ENCODE peak calls at places on chromosome 15, in eight cellular contexts. T is dorsolateral prefrontal cortex; N is endothelial cell of umbilical vein; J is fibroblast of lung; F is trophoblast cell; M is CD8-positive, alpha-beta memory T cell; D is ovary; E is small intestine. I is an unnamed sample.

GRCh38 chr15:39202641-39203040 is 378.2 kb upstream of the THBS1 start:
- DNase-seq in E (peak; percentile 56), F (peak; percentile 61), J (peak; percentile 29), T (no peak), M (no peak), D (no peak), N (no peak), I (no peak)

GRCh38 chr15:25903024-25903581 is 40.0 kb upstream of the ATP10A start:
- DNase-seq in N (no peak), M (no peak), F (no peak), J (peak; percentile 44), D (no peak), E (no peak), T (no peak), I (no peak)

GRCh38 chr15:95843241-95843851 is 487.2 kb upstream of the NR2F2 start:
- DNase-seq in D (no peak), M (no peak), E (no peak), F (no peak), N (no peak), T (peak; percentile 38), J (peak; percentile 43), I (no peak)

GRCh38 chr15:69039516-69040225 is 25.2 kb downstream of the NOX5 start:
- DNase-seq in T (no peak), J (no peak), F (no peak), E (no peak), D (no peak), M (no peak), N (no peak), I (peak; percentile 33)

GRCh38 chr15:51334011-51334426 is 4.4 kb downstream of the CYP19A1 start:
- DNase-seq in M (no peak), N (peak; percentile 94), E (no peak), F (no peak), D (no peak), J (no peak), T (no peak), I (no peak)

GRCh38 chr15:74045184-74045583 is 37.2 kb downstream of the GOLGA6A start:
- DNase-seq in M (no peak), E (no peak), N (no peak), F (no peak), J (no peak), D (no peak), T (no peak), I (no peak)

GRCh38 chr15:39896837-39897236 is 23.2 kb downstream of the GPR176 start:
- DNase-seq in M (no peak), D (no peak), E (no peak), T (no peak), J (peak; percentile 88), F (no peak), N (no peak), I (no peak)

GRCh38 chr15:80925597-80926059 is 64.0 kb downstream of the MESD start:
- DNase-seq in J (peak; percentile 3), M (no peak), F (no peak), D (no peak), E (no peak), T (no peak), N (no peak), I (no peak)

GRCh38 chr15:41332788-41333527 is at the start of gene NUSAP1:
- DNase-seq in T (no peak), J (no peak), M (peak; percentile 37), N (no peak), D (no peak), E (peak; percentile 42), F (no peak), I (no peak)

GRCh38 chr15:57605491-57605890 is 13.8 kb downstream of the MYZAP start:
- DNase-seq in M (no peak), E (no peak), J (no peak), T (no peak), D (no peak), F (no peak), N (no peak), I (no peak)

GRCh38 chr15:57606048-57606447 is 14.3 kb downstream of the MYZAP start:
- DNase-seq in T (no peak), M (no peak), J (no peak), D (no peak), F (no peak), E (no peak), N (no peak), I (no peak)

GRCh38 chr15:57610130-57610529 is 18.4 kb downstream of the MYZAP start:
- DNase-seq in M (no peak), T (no peak), E (peak; percentile 96), F (peak; percentile 15), J (peak; percentile 45), N (peak; percentile 94), D (peak; percentile 84), I (peak; percentile 75)

GRCh38 chr15:57606816-57607215 is 15.1 kb downstream of the MYZAP start:
- DNase-seq in N (no peak), T (no peak), M (no peak), J (no peak), F (no peak), E (no peak), D (no peak), I (no peak)

DNA sequence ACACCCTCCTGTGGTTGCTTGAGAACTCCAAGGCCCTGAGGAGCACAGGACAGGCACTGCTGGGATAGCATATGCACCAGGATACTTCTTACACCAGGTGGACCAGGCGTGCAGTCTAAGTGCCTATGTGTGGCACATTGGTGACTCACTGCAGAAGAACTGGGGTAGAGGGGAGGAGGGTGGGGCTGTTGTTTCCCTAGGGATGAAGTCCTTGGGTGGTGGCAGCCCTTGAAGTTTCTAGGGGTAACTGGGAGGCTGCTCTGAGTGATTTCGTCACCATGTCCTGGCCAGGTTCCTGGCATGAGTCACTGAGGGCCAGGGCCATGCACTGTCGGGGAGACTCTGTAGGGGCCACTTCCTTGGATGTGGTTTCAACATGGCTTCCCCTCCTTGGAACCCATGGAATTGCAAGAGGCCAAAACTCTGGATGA is 15.9 kb downstream of the MYZAP start:
- DNase-seq in N (peak; percentile 33), D (no peak), F (peak; percentile 54), J (peak; percentile 80), E (peak; percentile 98), T (no peak), M (no peak), I (no peak)
- H3K27ac ChIP-seq in N (no peak overlapping the region), D (no peak overlapping the region), F (no peak overlapping the region), J (no peak overlapping the region), E (peak overlapping the region; percentile 74), T (no peak overlapping the region), M (no peak overlapping the region), I (no peak overlapping the region)

GRCh38 chr15:88193415-88193814 is 63.1 kb downstream of the NTRK3 start:
- DNase-seq in E (no peak), T (no peak), D (no peak), F (peak; percentile 10), J (no peak), N (no peak), M (no peak), I (no peak)

GRCh38 chr15:88187195-88187594 is 69.3 kb downstream of the NTRK3 start:
- DNase-seq in E (no peak), J (no peak), M (no peak), N (no peak), T (peak; percentile 47), D (no peak), F (no peak), I (no peak)

GRCh38 chr15:88194162-88194561 is 62.4 kb downstream of the NTRK3 start:
- DNase-seq in D (no peak), T (no peak), F (no peak), N (no peak), M (no peak), E (no peak), J (no peak), I (no peak)

GRCh38 chr15:88196961-88197360 is 59.6 kb downstream of the NTRK3 start:
- DNase-seq in N (no peak), T (no peak), E (no peak), F (no peak), D (no peak), J (no peak), M (no peak), I (no peak)

DNA sequence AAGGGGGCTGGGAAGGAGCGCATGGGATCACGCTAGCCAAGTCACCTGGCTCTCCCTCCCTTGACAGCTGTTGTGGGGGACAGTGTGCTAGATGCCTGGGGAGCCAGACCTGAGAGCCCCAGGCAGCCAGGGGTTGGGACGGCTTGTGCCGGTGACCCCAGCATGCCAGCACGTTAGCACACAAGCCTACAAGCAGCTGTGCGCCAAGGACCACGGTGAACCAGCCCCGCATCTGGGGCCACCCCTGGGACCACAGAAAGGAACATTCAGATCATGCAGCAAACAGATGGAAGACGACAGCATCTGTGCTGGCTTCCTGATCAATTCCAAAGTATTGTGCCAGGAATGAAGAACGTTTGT is 64.8 kb downstream of the NTRK3 start:
- DNase-seq in E (no peak), F (no peak), M (no peak), J (no peak), T (no peak), N (no peak), D (no peak), I (no peak)
- H3K27me3 ChIP-seq in E (no peaks in the 10 kb centered on the region), F (no peaks in the 10 kb centered on the region), M (no peaks in the 10 kb centered on the region), J (no peaks in the 10 kb centered on the region), T (no peaks in the 10 kb centered on the region), N (no peaks in the 10 kb centered on the region), D (no peaks in the 10 kb centered on the region), I (no peaks in the 10 kb centered on the region)

GRCh38 chr15:89127054-89127702 is 38.9 kb downstream of the ABHD2 start:
- DNase-seq in J (no peak), N (no peak), F (no peak), M (no peak), T (no peak), D (no peak), E (no peak), I (no peak)
- H3K27ac ChIP-seq in J (no peak overlapping the region), N (no peak overlapping the region), F (no peak overlapping the region), M (no peak overlapping the region), T (peak overlapping the region; percentile 24), D (no peak overlapping the region), E (no peak overlapping the region), I (peak overlapping the region; percentile 59)

GRCh38 chr15:89377042-89377841 is 42.6 kb upstream of the POLG start:
- DNase-seq in D (no peak), M (no peak), F (no peak), J (no peak), N (no peak), E (no peak), T (no peak), I (no peak)

GRCh38 chr15:89375093-89376062 is 40.8 kb upstream of the POLG start:
- DNase-seq in E (no peak), T (no peak), F (peak; percentile 23), N (no peak), M (no peak), J (no peak), D (no peak), I (no peak)

GRCh38 chr15:89377842-89378698 is 43.4 kb upstream of the POLG start:
- DNase-seq in F (peak; percentile 99), N (no peak), D (no peak), J (no peak), E (no peak), T (no peak), M (no peak), I (no peak)

GRCh38 chr15:89374116-89375004 is 39.7 kb upstream of the POLG start:
- DNase-seq in J (no peak), M (no peak), T (no peak), F (no peak), D (no peak), N (no peak), E (no peak), I (no peak)

DNA sequence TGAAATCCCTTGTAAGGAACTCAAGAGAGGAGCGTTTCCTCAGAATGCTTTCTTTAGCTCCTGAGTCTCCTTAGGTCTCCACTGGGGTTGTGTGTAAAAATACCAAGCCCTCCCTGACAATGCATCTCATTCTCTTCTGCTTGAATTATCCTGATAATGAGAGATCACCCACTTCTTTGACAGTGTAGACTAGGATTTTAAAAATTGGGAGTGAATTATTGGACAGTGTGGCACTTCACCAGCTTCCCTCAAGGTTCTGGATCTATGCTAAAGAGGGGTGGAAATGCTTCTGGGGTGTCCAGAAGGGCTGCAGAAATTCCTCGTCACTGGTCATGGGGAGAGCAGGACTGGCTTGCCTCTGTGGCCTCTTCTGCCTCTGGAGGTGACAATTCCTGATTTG is 41.8 kb upstream of the POLG start:
- DNase-seq in E (no peak), D (no peak), T (no peak), F (no peak), J (no peak), M (no peak), N (no peak), I (no peak)
- H3K27me3 ChIP-seq in E (peaks cover 71% of the 10 kb centered on the region), D (peaks cover 3% of the 10 kb centered on the region), T (no peaks in the 10 kb centered on the region), F (peaks cover 85% of the 10 kb centered on the region), J (peaks cover 75% of the 10 kb centered on the region), M (peaks cover 39% of the 10 kb centered on the region), N (peaks cover 92% of the 10 kb centered on the region), I (peaks cover 15% of the 10 kb centered on the region)

I was measured in ascending aorta.